ENCODE peak calls at places on chromosome 13, in four cellular contexts. One of them, this sample, is unnamed.

GRCh38 chr13:52760078-52760477 is 20.5 kb upstream of the CNMD start:
- DNase-seq in stimulated activated CD4-positive, alpha-beta T cell treated with anti-CD3 and anti-CD28 coated beads, TNF-alpha, amount 100 ng/mL, for 1 hour: no peak
- DNase-seq in foreskin fibroblast: no peak
- DNase-seq in cardiac muscle cell: no peak
- DNase-seq in this sample: no peak

GRCh38 chr13:71912524-71912923 is 45.5 kb upstream of the DACH1 start:
- DNase-seq in cardiac muscle cell: no peak
- DNase-seq in stimulated activated CD4-positive, alpha-beta T cell treated with anti-CD3 and anti-CD28 coated beads, TNF-alpha, amount 100 ng/mL, for 1 hour: no peak
- DNase-seq in foreskin fibroblast: no peak
- DNase-seq in this sample: no peak

GRCh38 chr13:32261567-32261966 is 53.6 kb downstream of the ZAR1L start:
- DNase-seq in stimulated activated CD4-positive, alpha-beta T cell treated with anti-CD3 and anti-CD28 coated beads, TNF-alpha, amount 100 ng/mL, for 1 hour: no peak
- DNase-seq in cardiac muscle cell: peak
- DNase-seq in foreskin fibroblast: peak
- DNase-seq in this sample: no peak

GRCh38 chr13:41919741-41920487 is 41.0 kb downstream of the VWA8 start:
- DNase-seq in cardiac muscle cell: no peak
- DNase-seq in stimulated activated CD4-positive, alpha-beta T cell treated with anti-CD3 and anti-CD28 coated beads, TNF-alpha, amount 100 ng/mL, for 1 hour: no peak
- DNase-seq in foreskin fibroblast: no peak
- DNase-seq in this sample: no peak

GRCh38 chr13:101942535-101943157 is 459.2 kb downstream of the FGF14 start:
- DNase-seq in foreskin fibroblast: no peak
- DNase-seq in stimulated activated CD4-positive, alpha-beta T cell treated with anti-CD3 and anti-CD28 coated beads, TNF-alpha, amount 100 ng/mL, for 1 hour: no peak
- DNase-seq in cardiac muscle cell: no peak
- DNase-seq in this sample: no peak

GRCh38 chr13:32284927-32285632 is 30.1 kb downstream of the ZAR1L start:
- DNase-seq in foreskin fibroblast: peak
- DNase-seq in stimulated activated CD4-positive, alpha-beta T cell treated with anti-CD3 and anti-CD28 coated beads, TNF-alpha, amount 100 ng/mL, for 1 hour: no peak
- DNase-seq in cardiac muscle cell: peak
- DNase-seq in this sample: no peak

GRCh38 chr13:77397636-77398035 is 70.7 kb upstream of the MYCBP2 start:
- DNase-seq in stimulated activated CD4-positive, alpha-beta T cell treated with anti-CD3 and anti-CD28 coated beads, TNF-alpha, amount 100 ng/mL, for 1 hour: no peak
- DNase-seq in cardiac muscle cell: no peak
- DNase-seq in foreskin fibroblast: peak
- DNase-seq in this sample: no peak

GRCh38 chr13:65943711-65944110 is 1286.4 kb downstream of the PCDH9 start:
- DNase-seq in foreskin fibroblast: peak
- DNase-seq in stimulated activated CD4-positive, alpha-beta T cell treated with anti-CD3 and anti-CD28 coated beads, TNF-alpha, amount 100 ng/mL, for 1 hour: no peak
- DNase-seq in cardiac muscle cell: no peak
- DNase-seq in this sample: no peak

GRCh38 chr13:33876716-33877394 is 58.9 kb downstream of the RFC3 start:
- DNase-seq in stimulated activated CD4-positive, alpha-beta T cell treated with anti-CD3 and anti-CD28 coated beads, TNF-alpha, amount 100 ng/mL, for 1 hour: no peak
- DNase-seq in foreskin fibroblast: no peak
- DNase-seq in cardiac muscle cell: no peak
- DNase-seq in this sample: no peak

GRCh38 chr13:57634829-57635165 is 3.3 kb downstream of the PCDH17 start:
- DNase-seq in stimulated activated CD4-positive, alpha-beta T cell treated with anti-CD3 and anti-CD28 coated beads, TNF-alpha, amount 100 ng/mL, for 1 hour: no peak
- DNase-seq in cardiac muscle cell: no peak
- DNase-seq in foreskin fibroblast: no peak
- DNase-seq in this sample: no peak

GRCh38 chr13:25574437-25575426 is 203.0 kb downstream of the ATP8A2 start:
- DNase-seq in stimulated activated CD4-positive, alpha-beta T cell treated with anti-CD3 and anti-CD28 coated beads, TNF-alpha, amount 100 ng/mL, for 1 hour: peak
- DNase-seq in foreskin fibroblast: peak
- DNase-seq in cardiac muscle cell: peak
- DNase-seq in this sample: peak

GRCh38 chr13:44331912-44332840 is 41.4 kb upstream of the SERP2 start:
- DNase-seq in stimulated activated CD4-positive, alpha-beta T cell treated with anti-CD3 and anti-CD28 coated beads, TNF-alpha, amount 100 ng/mL, for 1 hour: no peak
- DNase-seq in foreskin fibroblast: peak
- DNase-seq in cardiac muscle cell: peak
- DNase-seq in this sample: no peak

GRCh38 chr13:102091231-102091630 is 310.6 kb downstream of the FGF14 start:
- DNase-seq in stimulated activated CD4-positive, alpha-beta T cell treated with anti-CD3 and anti-CD28 coated beads, TNF-alpha, amount 100 ng/mL, for 1 hour: no peak
- DNase-seq in foreskin fibroblast: peak
- DNase-seq in cardiac muscle cell: peak
- DNase-seq in this sample: no peak

GRCh38 chr13:109140777-109141354 is 511.5 kb downstream of the MYO16 start:
- DNase-seq in stimulated activated CD4-positive, alpha-beta T cell treated with anti-CD3 and anti-CD28 coated beads, TNF-alpha, amount 100 ng/mL, for 1 hour: no peak
- DNase-seq in foreskin fibroblast: no peak
- DNase-seq in cardiac muscle cell: no peak
- DNase-seq in this sample: no peak

GRCh38 chr13:110944121-110944967 is 29.5 kb upstream of the ANKRD10 start:
- DNase-seq in cardiac muscle cell: peak
- DNase-seq in stimulated activated CD4-positive, alpha-beta T cell treated with anti-CD3 and anti-CD28 coated beads, TNF-alpha, amount 100 ng/mL, for 1 hour: no peak
- DNase-seq in foreskin fibroblast: peak
- DNase-seq in this sample: peak

GRCh38 chr13:77034883-77035282 is 7.9 kb upstream of the FBXL3 start:
- DNase-seq in stimulated activated CD4-positive, alpha-beta T cell treated with anti-CD3 and anti-CD28 coated beads, TNF-alpha, amount 100 ng/mL, for 1 hour: no peak
- DNase-seq in foreskin fibroblast: peak
- DNase-seq in cardiac muscle cell: no peak
- DNase-seq in this sample: no peak

GRCh38 chr13:32381539-32381938 is 46.4 kb downstream of the N4BP2L1 start:
- DNase-seq in cardiac muscle cell: peak
- DNase-seq in foreskin fibroblast: peak
- DNase-seq in stimulated activated CD4-positive, alpha-beta T cell treated with anti-CD3 and anti-CD28 coated beads, TNF-alpha, amount 100 ng/mL, for 1 hour: no peak
- DNase-seq in this sample: peak

GRCh38 chr13:47829684-47830083 is 171.4 kb downstream of the SUCLA2 start:
- DNase-seq in stimulated activated CD4-positive, alpha-beta T cell treated with anti-CD3 and anti-CD28 coated beads, TNF-alpha, amount 100 ng/mL, for 1 hour: no peak
- DNase-seq in foreskin fibroblast: peak
- DNase-seq in cardiac muscle cell: no peak
- DNase-seq in this sample: no peak

GRCh38 chr13:53460776-53461175 is 432.2 kb downstream of the OLFM4 start:
- DNase-seq in foreskin fibroblast: no peak
- DNase-seq in cardiac muscle cell: peak
- DNase-seq in stimulated activated CD4-positive, alpha-beta T cell treated with anti-CD3 and anti-CD28 coated beads, TNF-alpha, amount 100 ng/mL, for 1 hour: no peak
- DNase-seq in this sample: no peak

GRCh38 chr13:32905864-32906180 is 110.4 kb upstream of the KL start:
- DNase-seq in foreskin fibroblast: peak
- DNase-seq in stimulated activated CD4-positive, alpha-beta T cell treated with anti-CD3 and anti-CD28 coated beads, TNF-alpha, amount 100 ng/mL, for 1 hour: no peak
- DNase-seq in cardiac muscle cell: no peak
- DNase-seq in this sample: no peak

GRCh38 chr13:57748096-57748495 is 116.6 kb downstream of the PCDH17 start:
- DNase-seq in foreskin fibroblast: no peak
- DNase-seq in cardiac muscle cell: no peak
- DNase-seq in stimulated activated CD4-positive, alpha-beta T cell treated with anti-CD3 and anti-CD28 coated beads, TNF-alpha, amount 100 ng/mL, for 1 hour: no peak
- DNase-seq in this sample: no peak

GRCh38 chr13:46321494-46322225 is 65.4 kb downstream of the RUBCNL start:
- DNase-seq in cardiac muscle cell: peak
- DNase-seq in stimulated activated CD4-positive, alpha-beta T cell treated with anti-CD3 and anti-CD28 coated beads, TNF-alpha, amount 100 ng/mL, for 1 hour: peak
- DNase-seq in foreskin fibroblast: peak
- DNase-seq in this sample: peak

GRCh38 chr13:33367186-33367895 is 81.8 kb upstream of the STARD13 start:
- DNase-seq in foreskin fibroblast: peak
- DNase-seq in stimulated activated CD4-positive, alpha-beta T cell treated with anti-CD3 and anti-CD28 coated beads, TNF-alpha, amount 100 ng/mL, for 1 hour: no peak
- DNase-seq in cardiac muscle cell: no peak
- DNase-seq in this sample: no peak

GRCh38 chr13:48562296-48563066 is 29.6 kb upstream of the RCBTB2 start:
- DNase-seq in cardiac muscle cell: no peak
- DNase-seq in stimulated activated CD4-positive, alpha-beta T cell treated with anti-CD3 and anti-CD28 coated beads, TNF-alpha, amount 100 ng/mL, for 1 hour: peak
- DNase-seq in foreskin fibroblast: no peak
- DNase-seq in this sample: peak

GRCh38 chr13:33678906-33679657 is 138.9 kb upstream of the RFC3 start:
- DNase-seq in foreskin fibroblast: no peak
- DNase-seq in cardiac muscle cell: no peak
- DNase-seq in stimulated activated CD4-positive, alpha-beta T cell treated with anti-CD3 and anti-CD28 coated beads, TNF-alpha, amount 100 ng/mL, for 1 hour: peak
- DNase-seq in this sample: peak

GRCh38 chr13:77502104-77502720 is 33.3 kb upstream of the SCEL start:
- DNase-seq in cardiac muscle cell: no peak
- DNase-seq in stimulated activated CD4-positive, alpha-beta T cell treated with anti-CD3 and anti-CD28 coated beads, TNF-alpha, amount 100 ng/mL, for 1 hour: no peak
- DNase-seq in foreskin fibroblast: no peak
- DNase-seq in this sample: no peak

GRCh38 chr13:40430234-40430633 is 236.2 kb downstream of the FOXO1 start:
- DNase-seq in foreskin fibroblast: no peak
- DNase-seq in cardiac muscle cell: peak
- DNase-seq in stimulated activated CD4-positive, alpha-beta T cell treated with anti-CD3 and anti-CD28 coated beads, TNF-alpha, amount 100 ng/mL, for 1 hour: no peak
- DNase-seq in this sample: no peak

GRCh38 chr13:21233086-21233485 is 56.6 kb downstream of the MRPL57 start:
- DNase-seq in cardiac muscle cell: no peak
- DNase-seq in foreskin fibroblast: peak
- DNase-seq in stimulated activated CD4-positive, alpha-beta T cell treated with anti-CD3 and anti-CD28 coated beads, TNF-alpha, amount 100 ng/mL, for 1 hour: no peak
- DNase-seq in this sample: no peak

GRCh38 chr13:101406787-101407186 is 9.5 kb downstream of the NALCN start:
- DNase-seq in cardiac muscle cell: no peak
- DNase-seq in foreskin fibroblast: peak
- DNase-seq in stimulated activated CD4-positive, alpha-beta T cell treated with anti-CD3 and anti-CD28 coated beads, TNF-alpha, amount 100 ng/mL, for 1 hour: no peak
- DNase-seq in this sample: no peak

GRCh38 chr13:96862093-96862492 is 132.2 kb downstream of the OXGR1 start:
- DNase-seq in stimulated activated CD4-positive, alpha-beta T cell treated with anti-CD3 and anti-CD28 coated beads, TNF-alpha, amount 100 ng/mL, for 1 hour: no peak
- DNase-seq in foreskin fibroblast: no peak
- DNase-seq in cardiac muscle cell: no peak
- DNase-seq in this sample: no peak

GRCh38 chr13:113924184-113924583 is 49.7 kb downstream of the C13orf46 start:
- DNase-seq in stimulated activated CD4-positive, alpha-beta T cell treated with anti-CD3 and anti-CD28 coated beads, TNF-alpha, amount 100 ng/mL, for 1 hour: no peak
- DNase-seq in foreskin fibroblast: no peak
- DNase-seq in cardiac muscle cell: no peak
- DNase-seq in this sample: no peak

GRCh38 chr13:69751259-69751658 is 356.4 kb upstream of the ATXN8OS start:
- DNase-seq in stimulated activated CD4-positive, alpha-beta T cell treated with anti-CD3 and anti-CD28 coated beads, TNF-alpha, amount 100 ng/mL, for 1 hour: no peak
- DNase-seq in cardiac muscle cell: no peak
- DNase-seq in foreskin fibroblast: no peak
- DNase-seq in this sample: no peak

GRCh38 chr13:92512852-92513251 is 713.8 kb upstream of the GPC6 start:
- DNase-seq in stimulated activated CD4-positive, alpha-beta T cell treated with anti-CD3 and anti-CD28 coated beads, TNF-alpha, amount 100 ng/mL, for 1 hour: no peak
- DNase-seq in cardiac muscle cell: no peak
- DNase-seq in foreskin fibroblast: peak
- DNase-seq in this sample: no peak

GRCh38 chr13:91978571-91978970 is 580.1 kb downstream of the GPC5 start:
- DNase-seq in foreskin fibroblast: no peak
- DNase-seq in cardiac muscle cell: no peak
- DNase-seq in stimulated activated CD4-positive, alpha-beta T cell treated with anti-CD3 and anti-CD28 coated beads, TNF-alpha, amount 100 ng/mL, for 1 hour: no peak
- DNase-seq in this sample: no peak

This sample was measured in small intestine.